ENCODE peak calls at places on chromosomes 5 and 9, in four cellular contexts. H, O, N and C are unnamed samples.

GRCh38 chr5:73963021-73963420 is 337.0 kb downstream of the ARHGEF28 start:
- DNase-seq in H (peak; percentile 17), O (no peak), N (no peak), C (no peak)

GRCh38 chr9:129836342-129837007 is 1.2 kb downstream of the USP20 start:
- DNase-seq in H (no peak), O (peak; percentile 10), N (no peak), C (peak; percentile 39)

GRCh38 chr5:126464959-126465358 is 41.8 kb downstream of the GRAMD2B start:
- DNase-seq in H (no peak), O (peak; percentile 79), N (no peak), C (no peak)

GRCh38 chr9:83119873-83120272 is 56.9 kb upstream of the RASEF start:
- DNase-seq in H (no peak), O (no peak), N (no peak), C (no peak)

GRCh38 chr5:97676608-97677007 is 493.6 kb upstream of the RIOK2 start:
- DNase-seq in H (no peak), O (no peak), N (no peak), C (no peak)

GRCh38 chr5:123520677-123521247 is 8.8 kb downstream of the CSNK1G3 start:
- DNase-seq in H (no peak), O (no peak), N (no peak), C (no peak)

GRCh38 chr5:176596689-176597416 is 13.1 kb downstream of the GPRIN1 start:
- DNase-seq in H (no peak), O (no peak), N (no peak), C (peak; percentile 77)

GRCh38 chr9:36149197-36149596 is 12.7 kb downstream of the GLIPR2 start:
- DNase-seq in H (peak; percentile 43), O (no peak), N (no peak), C (no peak)

GRCh38 chr5:68673451-68674180 is 420.2 kb upstream of the SLC30A5 start:
- DNase-seq in H (no peak), O (no peak), N (no peak), C (no peak)

GRCh38 chr9:136861874-136862457 is 4.1 kb downstream of the EDF1 start:
- DNase-seq in H (no peak), O (no peak), N (no peak), C (no peak)

GRCh38 chr5:150599917-150600511 is 40.4 kb upstream of the SYNPO start:
- DNase-seq in H (peak; percentile 35), O (peak; percentile 7), N (peak; percentile 31), C (no peak)

GRCh38 chr5:16539169-16539666 is 73.6 kb upstream of the ZNF622 start:
- DNase-seq in H (peak; percentile 78), O (no peak), N (no peak), C (no peak)

GRCh38 chr5:114116981-114117380 is 244.9 kb upstream of the KCNN2 start:
- DNase-seq in H (no peak), O (no peak), N (no peak), C (no peak)

GRCh38 chr9:1927546-1927945 is 87.6 kb upstream of the SMARCA2 start:
- DNase-seq in H (no peak), O (no peak), N (no peak), C (no peak)

GRCh38 chr5:134063421-134063820 is 51.1 kb upstream of the TCF7 start:
- DNase-seq in H (no peak), O (no peak), N (no peak), C (no peak)

GRCh38 chr5:1507457-1507856 is 16.3 kb downstream of the LPCAT1 start:
- DNase-seq in H (no peak), O (no peak), N (no peak), C (no peak)

GRCh38 chr9:133360400-133361393 is 4.3 kb downstream of the SURF2 start:
- DNase-seq in H (no peak), O (no peak), N (no peak), C (peak; percentile 42)

GRCh38 chr5:103340717-103341397 is 82.3 kb downstream of the MACIR start:
- DNase-seq in H (peak; percentile 48), O (no peak), N (no peak), C (no peak)

GRCh38 chr9:76443887-76444286 is 15.1 kb upstream of the GCNT1 start:
- DNase-seq in H (no peak), O (no peak), N (no peak), C (no peak)

GRCh38 chr5:425714-426113 is 17.3 kb upstream of the EXOC3 start:
- DNase-seq in H (no peak), O (no peak), N (peak; percentile 48), C (no peak)

GRCh38 chr5:158797498-158797845 is 302.2 kb downstream of the EBF1 start:
- DNase-seq in H (no peak), O (no peak), N (no peak), C (no peak)

GRCh38 chr5:31232273-31232888 is 38.9 kb downstream of the CDH6 start:
- DNase-seq in H (peak; percentile 47), O (peak; percentile 47), N (peak; percentile 20), C (peak; percentile 57)

GRCh38 chr5:39049298-39049697 is 24.9 kb downstream of the RICTOR start:
- DNase-seq in H (no peak), O (no peak), N (no peak), C (no peak)

GRCh38 chr5:86763914-86764313 is 146.2 kb downstream of the COX7C start:
- DNase-seq in H (no peak), O (no peak), N (no peak), C (no peak)

GRCh38 chr9:89185980-89186379 is 7.4 kb upstream of the SHC3 start:
- DNase-seq in H (no peak), O (no peak), N (no peak), C (peak; percentile 14)

GRCh38 chr9:21210311-21210710 is 3.4 kb upstream of the IFNA10 start:
- DNase-seq in H (no peak), O (no peak), N (no peak), C (no peak)

GRCh38 chr5:68739752-68740151 is 354.1 kb upstream of the SLC30A5 start:
- DNase-seq in H (no peak), O (no peak), N (no peak), C (no peak)

GRCh38 chr5:9924614-9925013 is 294.5 kb upstream of the TAS2R1 start:
- DNase-seq in H (peak; percentile 95), O (no peak), N (no peak), C (no peak)

GRCh38 chr9:31137850-31138160 is 1246.6 kb upstream of the ACO1 start:
- DNase-seq in H (no peak), O (no peak), N (no peak), C (no peak)

GRCh38 chr5:55720188-55720703 is 8.1 kb upstream of the SLC38A9 start:
- DNase-seq in H (no peak), O (no peak), N (no peak), C (no peak)

GRCh38 chr9:13278023-13278367 is 1.5 kb downstream of the MPDZ start:
- DNase-seq in H (no peak), O (no peak), N (peak; percentile 53), C (peak; percentile 27)

GRCh38 chr9:33858346-33858869 is 41.4 kb downstream of the UBE2R2 start:
- DNase-seq in H (no peak), O (no peak), N (no peak), C (peak; percentile 17)

GRCh38 chr5:64806537-64806936 is 37.8 kb downstream of the CWC27 start:
- DNase-seq in H (no peak), O (no peak), N (no peak), C (no peak)

GRCh38 chr5:67318746-67319145 is 122.1 kb upstream of the CD180 start:
- DNase-seq in H (no peak), O (no peak), N (no peak), C (no peak)

GRCh38 chr9:98365227-98365669 is 109.8 kb upstream of the TBC1D2 start:
- DNase-seq in H (peak; percentile 17), O (no peak), N (no peak), C (peak; percentile 57)

GRCh38 chr5:105739732-105740131 is 1931.0 kb downstream of the EFNA5 start:
- DNase-seq in H (no peak), O (no peak), N (no peak), C (no peak)